ENCODE peak calls at places on chromosomes 13 and 19, in eight cellular contexts. One of them, this sample, is unnamed.

GRCh38 chr13:99058527-99059495 is 80.9 kb upstream of the DOCK9 start:
- DNase-seq in GM23248: no peak
- DNase-seq in T-helper 2 cell: no peak
- DNase-seq in RWPE1: no peak
- DNase-seq in kidney tubule cell: no peak
- DNase-seq in activated naive CD4-positive, alpha-beta T cell treated with anti-CD3 and anti-CD28 coated beads for 36 hours: no peak
- DNase-seq in foreskin fibroblast: no peak
- DNase-seq in EH: no peak
- DNase-seq in this sample: no peak

GRCh38 chr13:89695343-89696257 is 1651.9 kb upstream of the MIR17HG start:
- DNase-seq in GM23248: peak
- DNase-seq in kidney tubule cell: peak
- DNase-seq in activated naive CD4-positive, alpha-beta T cell treated with anti-CD3 and anti-CD28 coated beads for 36 hours: peak
- DNase-seq in foreskin fibroblast: no peak
- DNase-seq in EH: no peak
- DNase-seq in T-helper 2 cell: no peak
- DNase-seq in RWPE1: peak
- DNase-seq in this sample: no peak

GRCh38 chr19:49791776-49792445 is 21.2 kb downstream of the FUZ start:
- DNase-seq in T-helper 2 cell: no peak
- DNase-seq in activated naive CD4-positive, alpha-beta T cell treated with anti-CD3 and anti-CD28 coated beads for 36 hours: no peak
- DNase-seq in foreskin fibroblast: no peak
- DNase-seq in EH: no peak
- DNase-seq in RWPE1: no peak
- DNase-seq in GM23248: no peak
- DNase-seq in kidney tubule cell: no peak
- DNase-seq in this sample: no peak

GRCh38 chr19:47379398-47379938 is 30.4 kb downstream of the DHX34 start:
- DNase-seq in kidney tubule cell: no peak
- DNase-seq in EH: no peak
- DNase-seq in foreskin fibroblast: no peak
- DNase-seq in RWPE1: no peak
- DNase-seq in GM23248: no peak
- DNase-seq in T-helper 2 cell: no peak
- DNase-seq in activated naive CD4-positive, alpha-beta T cell treated with anti-CD3 and anti-CD28 coated beads for 36 hours: no peak
- DNase-seq in this sample: no peak

GRCh38 chr13:111253334-111253872 is 67.0 kb upstream of the TEX29 start:
- DNase-seq in GM23248: peak
- DNase-seq in activated naive CD4-positive, alpha-beta T cell treated with anti-CD3 and anti-CD28 coated beads for 36 hours: no peak
- DNase-seq in EH: peak
- DNase-seq in T-helper 2 cell: no peak
- DNase-seq in kidney tubule cell: no peak
- DNase-seq in foreskin fibroblast: peak
- DNase-seq in RWPE1: no peak
- DNase-seq in this sample: peak

GRCh38 chr13:110771194-110771593 is 57.7 kb downstream of the ING1 start:
- DNase-seq in RWPE1: no peak
- DNase-seq in T-helper 2 cell: no peak
- DNase-seq in kidney tubule cell: peak
- DNase-seq in activated naive CD4-positive, alpha-beta T cell treated with anti-CD3 and anti-CD28 coated beads for 36 hours: no peak
- DNase-seq in EH: peak
- DNase-seq in GM23248: no peak
- DNase-seq in foreskin fibroblast: no peak
- DNase-seq in this sample: no peak

GRCh38 chr19:18605546-18606280 is 886 bp downstream of the CRLF1 start:
- DNase-seq in foreskin fibroblast: no peak
- DNase-seq in T-helper 2 cell: no peak
- DNase-seq in GM23248: peak
- DNase-seq in EH: no peak
- DNase-seq in activated naive CD4-positive, alpha-beta T cell treated with anti-CD3 and anti-CD28 coated beads for 36 hours: no peak
- DNase-seq in kidney tubule cell: no peak
- DNase-seq in RWPE1: no peak
- DNase-seq in this sample: no peak

GRCh38 chr13:44660050-44660449 is 83.9 kb upstream of the TSC22D1 start:
- DNase-seq in activated naive CD4-positive, alpha-beta T cell treated with anti-CD3 and anti-CD28 coated beads for 36 hours: no peak
- DNase-seq in EH: peak
- DNase-seq in GM23248: peak
- DNase-seq in T-helper 2 cell: no peak
- DNase-seq in foreskin fibroblast: no peak
- DNase-seq in kidney tubule cell: peak
- DNase-seq in RWPE1: no peak
- DNase-seq in this sample: no peak